ENCODE peak calls at places on chromosomes 11 and 22, in seven cellular contexts. K is AG20443, G is A673, N is T-cell, M is SK-N-SH, F is ACHN, A is fibroblast of mammary gland. W is an unnamed sample.

GRCh38 chr11:45698777-45699497 is 33.5 kb upstream of the CHST1 start:
- DNase-seq in K (no peak), G (no peak), N (no peak), M (no peak), F (no peak), A (no peak), W (no peak)

GRCh38 chr11:12719221-12719620 is 45.0 kb downstream of the TEAD1 start:
- DNase-seq in K (peak; percentile 42), G (no peak), N (no peak), M (no peak), F (no peak), A (peak; percentile 47), W (peak; percentile 69)

GRCh38 chr11:66315921-66316811 is 678 bp downstream of the CD248 start:
- DNase-seq in K (no peak), G (no peak), N (no peak), M (no peak), F (no peak), A (no peak), W (no peak)

GRCh38 chr22:17486313-17486712 is 77.0 kb upstream of the SLC25A18 start:
- DNase-seq in K (peak; percentile 28), G (no peak), N (no peak), M (peak; percentile 11), F (no peak), A (no peak), W (no peak)

GRCh38 chr11:95711162-95711944 is 78.2 kb downstream of the FAM76B start:
- DNase-seq in K (peak; percentile 46), G (no peak), N (no peak), M (no peak), F (no peak), A (peak; percentile 75), W (no peak)

GRCh38 chr11:99419991-99420390 is 399.2 kb downstream of the CNTN5 start:
- DNase-seq in K (no peak), G (no peak), N (no peak), M (no peak), F (no peak), A (peak; percentile 0), W (no peak)

GRCh38 chr11:116179346-116179850 is 593.4 kb downstream of the BUD13 start:
- DNase-seq in K (no peak), G (no peak), N (no peak), M (no peak), F (no peak), A (no peak), W (peak; percentile 39)

GRCh38 chr22:21703684-21704316 is 31.8 kb downstream of the YPEL1 start:
- DNase-seq in K (no peak), G (no peak), N (no peak), M (no peak), F (no peak), A (no peak), W (no peak)

GRCh38 chr22:46589141-46589748 is 30.9 kb upstream of the GRAMD4 start:
- DNase-seq in K (no peak), G (no peak), N (no peak), M (no peak), F (no peak), A (no peak), W (no peak)

GRCh38 chr11:133399855-133400625 is 132.3 kb downstream of the OPCML start:
- DNase-seq in K (no peak), G (no peak), N (no peak), M (no peak), F (no peak), A (no peak), W (no peak)

GRCh38 chr11:72812968-72813739 is 1.1 kb upstream of the ATG16L2 start:
- DNase-seq in K (peak; percentile 73), G (peak; percentile 83), N (peak; percentile 43), M (peak; percentile 67), F (peak; percentile 60), A (peak; percentile 67), W (peak; percentile 84)

GRCh38 chr22:39362271-39362670 is 12.5 kb downstream of the SYNGR1 start:
- DNase-seq in K (peak; percentile 42), G (no peak), N (no peak), M (no peak), F (no peak), A (no peak), W (peak; percentile 63)

GRCh38 chr11:33179431-33179830 is 18.2 kb upstream of the CSTF3 start:
- DNase-seq in K (no peak), G (peak; percentile 56), N (no peak), M (no peak), F (no peak), A (no peak), W (no peak)

GRCh38 chr22:46415816-46416536 is 80.5 kb downstream of the TRMU start:
- DNase-seq in K (peak; percentile 63), G (no peak), N (no peak), M (no peak), F (peak; percentile 29), A (peak; percentile 12), W (no peak)

GRCh38 chr11:126152586-126152985 is 58.9 kb downstream of the RPUSD4 start:
- DNase-seq in K (no peak), G (no peak), N (no peak), M (no peak), F (no peak), A (no peak), W (no peak)

GRCh38 chr22:40387758-40388157 is 17.4 kb downstream of the SGSM3 start:
- DNase-seq in K (no peak), G (no peak), N (no peak), M (no peak), F (no peak), A (no peak), W (no peak)

GRCh38 chr11:1878134-1879031 is 13.3 kb downstream of the PRR33 start:
- DNase-seq in K (peak; percentile 11), G (no peak), N (no peak), M (peak; percentile 69), F (no peak), A (no peak), W (no peak)

GRCh38 chr22:50578776-50579310 is 616 bp upstream of the CPT1B start:
- DNase-seq in K (no peak), G (no peak), N (no peak), M (no peak), F (no peak), A (no peak), W (no peak)

W was measured in islet precursor cell.